ENCODE peak calls at places on chromosomes 7 and 10, in six cellular contexts. X, U, N, V, B and T are unnamed samples.

GRCh38 chr7:1558181-1558811 is 2.3 kb upstream of the TMEM184A start:
- DNase-seq in X (peak; percentile 79), U (no peak), N (no peak), V (no peak), B (peak; percentile 51), T (no peak)

GRCh38 chr10:17236468-17236886 is 8.4 kb downstream of the VIM start:
- DNase-seq in X (no peak), U (no peak), N (no peak), V (no peak), B (no peak), T (no peak)

GRCh38 chr7:90320801-90321494 is at the start of gene FAM237B:
- DNase-seq in X (peak; percentile 43), U (peak; percentile 21), N (no peak), V (no peak), B (peak; percentile 41), T (no peak)

GRCh38 chr7:26959290-26959689 is 94.9 kb upstream of the SKAP2 start:
- DNase-seq in X (no peak), U (no peak), N (no peak), V (no peak), B (no peak), T (no peak)

GRCh38 chr10:72692057-72692891 is at the start of gene MCU:
- DNase-seq in X (peak; percentile 96), U (peak; percentile 32), N (peak; percentile 94), V (no peak), B (peak; percentile 97), T (peak; percentile 95)

GRCh38 chr7:78716876-78717275 is 736.6 kb downstream of the MAGI2 start:
- DNase-seq in X (no peak), U (no peak), N (no peak), V (no peak), B (no peak), T (peak; percentile 23)

GRCh38 chr10:88499569-88500470 is 83.3 kb downstream of the RNLS start:
- DNase-seq in X (no peak), U (peak; percentile 72), N (no peak), V (no peak), B (no peak), T (no peak)

GRCh38 chr7:131959106-131959812 is 402.8 kb upstream of the PODXL start:
- DNase-seq in X (no peak), U (no peak), N (no peak), V (no peak), B (no peak), T (no peak)

GRCh38 chr7:114997487-114998404 is 75.9 kb downstream of the MDFIC start:
- DNase-seq in X (no peak), U (no peak), N (no peak), V (no peak), B (no peak), T (no peak)

GRCh38 chr7:55569797-55570196 is 2.5 kb downstream of the VOPP1 start:
- DNase-seq in X (no peak), U (no peak), N (no peak), V (peak; percentile 44), B (no peak), T (no peak)